ENCODE peak calls at places on chromosomes 2 and 18, in six cellular contexts. X is endothelial cell, B is NCI-H1417, A is HTR-8/SVneo, E is neural crest cell, Y is EH. D is an unnamed sample.
A peak's percentile ranks its signal among the peaks of the same experiment; 100 is the strongest.

GRCh38 chr2:218011641-218012040 is 8.8 kb upstream of the TNS1 start:
- DNase-seq in X (no peak), E (no peak), A (no peak), Y (no peak), B (no peak), D (no peak)

GRCh38 chr18:62778976-62779869 is 63.9 kb downstream of the PHLPP1 start:
- DNase-seq in A (no peak), X (no peak), E (no peak), Y (no peak), B (peak; percentile 69), D (no peak)

GRCh38 chr2:42725657-42726056 is 38.3 kb downstream of the OXER1 start:
- DNase-seq in X (no peak), B (no peak), A (no peak), E (no peak), Y (peak; percentile 33), D (no peak)

GRCh38 chr2:128472789-128473174 is 154.1 kb upstream of the HS6ST1 start:
- DNase-seq in X (no peak), A (no peak), Y (peak; percentile 58), B (no peak), E (no peak), D (no peak)

GRCh38 chr2:8002765-8003393 is 679.0 kb upstream of the ID2 start:
- DNase-seq in Y (no peak), X (no peak), A (no peak), E (no peak), B (no peak), D (no peak)

GRCh38 chr2:233264667-233265066 is 13.2 kb downstream of the ATG16L1 start:
- DNase-seq in X (no peak), B (no peak), Y (no peak), E (no peak), A (no peak), D (no peak)

GRCh38 chr2:217834057-217834620 is 168.7 kb downstream of the TNS1 start:
- DNase-seq in E (no peak), A (no peak), Y (no peak), X (no peak), B (no peak), D (no peak)

GRCh38 chr2:239227661-239228371 is 173.0 kb downstream of the HDAC4 start:
- DNase-seq in Y (peak; percentile 51), E (no peak), A (no peak), B (peak; percentile 64), X (no peak), D (no peak)

GRCh38 chr2:164954954-164955701 is at the start of gene SLC38A11:
- DNase-seq in A (no peak), E (no peak), X (peak; percentile 8), Y (peak; percentile 75), B (no peak), D (peak; percentile 17)

GRCh38 chr2:197079832-197080555 is 153.5 kb upstream of the PGAP1 start:
- DNase-seq in E (no peak), A (no peak), Y (peak; percentile 69), X (no peak), B (peak; percentile 62), D (peak; percentile 66)

GRCh38 chr2:36006444-36006843 is 349.1 kb upstream of the CRIM1 start:
- DNase-seq in E (no peak), A (no peak), B (no peak), Y (no peak), X (no peak), D (no peak)

GRCh38 chr2:28972778-28973335 is 8.2 kb upstream of the TOGARAM2 start:
- DNase-seq in A (no peak), X (no peak), B (no peak), Y (no peak), E (no peak), D (no peak)

D was measured in glutamatergic neuron.